ENCODE peak calls at places on chromosome 14, in four cellular contexts. X is transverse colon, K is astrocyte of the spinal cord, G is heart left ventricle. T is an unnamed sample.

GRCh38 chr14:65281991-65282908 is 130.3 kb upstream of the FUT8 start:
- DNase-seq in X (no peak), K (peak; percentile 75), G (no peak), T (no peak)

GRCh38 chr14:81727243-81727642 is 193.6 kb upstream of the SEL1L start:
- DNase-seq in X (no peak), K (peak; percentile 16), G (no peak), T (no peak)

GRCh38 chr14:54348001-54348611 is 48.7 kb upstream of the CDKN3 start:
- DNase-seq in X (no peak), K (peak; percentile 65), G (no peak), T (no peak)

GRCh38 chr14:72607386-72608125 is 286.3 kb downstream of the DPF3 start:
- DNase-seq in X (no peak), K (peak; percentile 57), G (no peak), T (peak; percentile 7)

GRCh38 chr14:92600318-92601053 is 86.9 kb downstream of the RIN3 start:
- DNase-seq in X (no peak), K (peak; percentile 49), G (no peak), T (no peak)

GRCh38 chr14:46405095-46405494 is 246.5 kb downstream of the RPL10L start:
- DNase-seq in X (no peak), K (no peak), G (no peak), T (no peak)

GRCh38 chr14:69108358-69108757 is 44.6 kb downstream of the DCAF5 start:
- DNase-seq in X (no peak), K (no peak), G (no peak), T (no peak)

GRCh38 chr14:77498984-77499527 is 440 bp upstream of the ISM2 start:
- DNase-seq in X (no peak), K (no peak), G (no peak), T (no peak)

GRCh38 chr14:102749393-102749792 is 27.9 kb upstream of the TRAF3 start:
- DNase-seq in X (no peak), K (no peak), G (no peak), T (no peak)

GRCh38 chr14:98203421-98203820 is 1068.6 kb downstream of the BCL11B start:
- DNase-seq in X (no peak), K (no peak), G (no peak), T (no peak)

GRCh38 chr14:77212933-77213656 is 31.5 kb downstream of the TMEM63C start:
- DNase-seq in X (peak; percentile 55), K (peak; percentile 5), G (no peak), T (peak; percentile 49)

GRCh38 chr14:80575763-80576162 is 364.5 kb upstream of the DIO2 start:
- DNase-seq in X (no peak), K (no peak), G (no peak), T (no peak)

GRCh38 chr14:70897475-70897874 is 9.8 kb upstream of the PCNX1 start:
- DNase-seq in X (no peak), K (peak; percentile 82), G (no peak), T (no peak)

GRCh38 chr14:50061664-50062437 is 54.5 kb downstream of the VCPKMT start:
- DNase-seq in X (peak; percentile 79), K (peak; percentile 40), G (peak; percentile 76), T (peak; percentile 77)

GRCh38 chr14:57066463-57066862 is 202.2 kb downstream of the EXOC5 start:
- DNase-seq in X (no peak), K (no peak), G (no peak), T (no peak)

GRCh38 chr14:52412426-52412825 is 98.3 kb downstream of the PTGER2 start:
- DNase-seq in X (no peak), K (no peak), G (no peak), T (no peak)

GRCh38 chr14:100568164-100568997 is 18.8 kb downstream of the BEGAIN start:
- DNase-seq in X (no peak), K (no peak), G (no peak), T (no peak)

GRCh38 chr14:105026789-105027563 is 6.1 kb upstream of the CDCA4 start:
- DNase-seq in X (no peak), K (peak; percentile 66), G (no peak), T (no peak)

GRCh38 chr14:55354500-55354899 is 57.1 kb downstream of the ATG14 start:
- DNase-seq in X (peak; percentile 69), K (peak; percentile 50), G (no peak), T (peak; percentile 74)

GRCh38 chr14:28577187-28577586 is 189.4 kb upstream of the FOXG1 start:
- DNase-seq in X (no peak), K (no peak), G (no peak), T (no peak)

GRCh38 chr14:65788876-65789859 is 376.6 kb downstream of the FUT8 start:
- DNase-seq in X (no peak), K (no peak), G (no peak), T (no peak)

GRCh38 chr14:61553730-61554641 is 141.3 kb upstream of the HIF1A start:
- DNase-seq in X (no peak), K (peak; percentile 98), G (no peak), T (no peak)

GRCh38 chr14:48398675-48399282 is 723.4 kb upstream of the MDGA2 start:
- DNase-seq in X (no peak), K (peak; percentile 36), G (no peak), T (no peak)

GRCh38 chr14:99754141-99755067 is 38.8 kb upstream of the EML1 start:
- DNase-seq in X (no peak), K (no peak), G (no peak), T (no peak)

GRCh38 chr14:99157246-99157645 is 114.8 kb downstream of the BCL11B start:
- DNase-seq in X (no peak), K (no peak), G (no peak), T (no peak)

GRCh38 chr14:34347683-34348082 is 114.4 kb downstream of the SPTSSA start:
- DNase-seq in X (no peak), K (no peak), G (no peak), T (no peak)

GRCh38 chr14:80212025-80212402 is 710 bp upstream of the DIO2 start:
- DNase-seq in X (no peak), K (peak; percentile 69), G (no peak), T (no peak)

GRCh38 chr14:71594828-71595227 is 337.4 kb upstream of the RGS6 start:
- DNase-seq in X (no peak), K (peak; percentile 45), G (no peak), T (no peak)

GRCh38 chr14:67268456-67269115 is 27.4 kb downstream of the PALS1 start:
- DNase-seq in X (no peak), K (no peak), G (no peak), T (no peak)
- H3K4me3 ChIP-seq in X (peak overlapping the region; percentile 5), K (no peak overlapping the region), G (no peak overlapping the region), T (no peak overlapping the region)

GRCh38 chr14:39102265-39102968 is 618 bp downstream of the SEC23A start:
- DNase-seq in X (peak; percentile 73), K (peak; percentile 36), G (no peak), T (peak; percentile 84)

GRCh38 chr14:39102969-39103957 is at the start of gene SEC23A:
- DNase-seq in X (peak; percentile 94), K (peak; percentile 87), G (peak; percentile 95), T (peak; percentile 94)

GRCh38 chr14:39109893-39110715 is 4.0 kb upstream of the GEMIN2 start:
- DNase-seq in X (no peak), K (no peak), G (no peak), T (no peak)

GRCh38 chr14:39108791-39109190 is 5.3 kb upstream of the GEMIN2 start:
- DNase-seq in X (no peak), K (no peak), G (no peak), T (no peak)

DNA sequence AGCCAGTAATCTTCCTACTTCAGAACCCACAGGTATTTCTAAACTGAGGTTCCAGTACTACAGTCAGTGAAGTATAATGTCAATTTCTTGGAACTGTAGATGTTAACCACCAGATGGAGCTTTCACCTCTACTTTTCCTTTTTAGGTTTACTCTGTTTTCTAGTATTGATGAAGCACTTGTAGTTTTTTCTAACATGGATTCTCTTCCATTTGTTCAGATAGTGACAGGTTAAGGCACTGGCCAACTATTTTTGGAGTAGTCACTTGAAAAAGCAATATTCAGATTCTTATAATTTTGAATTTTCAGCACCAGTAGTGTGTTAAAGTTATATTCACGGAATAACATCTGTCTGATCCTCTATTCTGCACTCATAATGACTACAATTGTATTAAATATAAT is 4.6 kb upstream of the SEC23A start:
- DNase-seq in X (no peak), K (peak; percentile 52), G (no peak), T (no peak)
- TF ChIP-seq CTCF in X (peak; percentile 48), K (peak; percentile 42), G (no peak), T (peak; percentile 27)

GRCh38 chr14:23577004-23577681 is 1.4 kb downstream of the JPH4 start:
- DNase-seq in X (no peak), K (no peak), G (no peak), T (peak; percentile 16)
- H3K4me3 ChIP-seq in X (peak overlapping the region; percentile 40), K (no peak overlapping the region), G (peak overlapping the region; percentile 3), T (no peak overlapping the region)

DNA sequence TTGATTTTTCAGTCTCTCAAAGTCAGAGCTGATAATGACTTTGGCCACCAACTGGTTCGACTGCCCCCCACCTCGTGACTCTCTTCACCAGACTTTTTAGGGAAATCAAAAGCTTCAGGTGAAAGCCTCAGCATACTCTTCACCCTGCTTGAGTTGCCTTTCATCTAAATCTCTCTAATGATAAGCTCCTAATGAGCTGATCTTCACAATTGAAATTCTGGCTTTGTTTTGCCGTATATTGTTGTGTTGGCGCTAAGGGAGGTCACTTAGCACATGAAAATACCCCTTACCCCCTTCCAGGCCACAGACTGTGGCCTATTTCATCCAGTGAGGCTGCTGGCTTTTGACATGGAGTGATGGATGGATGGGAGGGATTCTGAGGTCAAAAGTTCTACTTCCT is 131.2 kb downstream of the DACT1 start:
- DNase-seq in X (no peak), K (no peak), G (no peak), T (no peak)
- TF ChIP-seq CTCF in X (no peak), K (no peak), G (no peak), T (no peak)

DNA sequence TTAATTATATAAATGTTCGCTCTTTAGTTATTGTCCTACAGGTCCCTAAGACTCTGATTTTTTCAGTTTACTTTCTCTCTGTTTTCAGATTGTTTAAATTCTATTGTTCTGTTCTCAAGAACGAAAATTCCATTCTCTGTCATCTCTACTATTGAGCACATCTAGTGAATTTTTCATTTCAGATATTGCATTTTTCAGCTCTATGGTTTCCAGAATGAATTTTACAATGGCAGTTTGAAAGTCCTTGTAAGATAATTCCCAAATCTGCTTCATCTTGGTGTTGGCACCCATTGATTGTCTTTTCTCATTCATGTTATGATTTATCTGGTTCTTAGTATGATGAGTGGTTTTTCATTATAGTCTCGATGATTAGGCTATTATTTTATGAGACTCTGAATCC is 519.6 kb upstream of the LRFN5 start:
- DNase-seq in X (no peak), K (no peak), G (no peak), T (no peak)
- H3K4me3 ChIP-seq in X (no peak overlapping the region), K (no peak overlapping the region), G (no peak overlapping the region), T (no peak overlapping the region)

DNA sequence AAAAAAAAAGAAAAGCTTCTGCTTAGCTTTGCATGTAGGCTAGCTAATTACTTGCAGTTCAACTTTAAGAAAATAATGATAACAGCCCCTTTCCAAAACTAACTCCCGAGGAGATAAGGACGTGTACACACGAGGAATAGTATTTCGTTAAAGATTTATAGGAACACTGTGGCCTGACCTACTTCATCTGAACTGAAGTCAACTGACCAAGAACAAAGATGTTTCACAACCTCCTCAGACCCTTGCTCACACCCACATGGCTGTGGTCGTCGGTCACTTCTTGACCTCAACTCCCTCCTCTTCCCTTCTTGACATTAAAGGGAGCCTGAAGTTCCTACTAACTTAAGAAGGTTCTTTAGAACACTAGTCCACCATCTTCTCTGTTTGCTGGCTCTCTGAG is 25.3 kb upstream of the FAM181A start:
- DNase-seq in X (no peak), K (no peak), G (no peak), T (no peak)
- TF ChIP-seq CTCF in X (no peak), K (no peak), G (no peak), T (no peak)